ENCODE peak calls at places on chromosome 1, in eight cellular contexts. One of them, this sample, is unnamed.
A peak's percentile ranks its signal among the peaks of the same experiment; 100 is the strongest.

GRCh38 chr1:231893400-231894102 is 267.0 kb downstream of the DISC1 start:
- DNase-seq in stimulated activated CD4-positive, alpha-beta T cell treated with anti-CD3 and anti-CD28 coated beads, Interleukin-15, amount 100 ng/mL, for 1 hour: no peak
- DNase-seq in NB4: no peak
- DNase-seq in T1000: no peak
- DNase-seq in T-cell: no peak
- DNase-seq in HFFc6: no peak
- DNase-seq in AG08396: no peak
- DNase-seq in NCI-H1092: no peak
- DNase-seq in this sample: no peak

GRCh38 chr1:28365864-28366263 is 3.7 kb upstream of the PHACTR4 start:
- DNase-seq in T-cell: no peak
- DNase-seq in NB4: no peak
- DNase-seq in AG08396: no peak
- DNase-seq in HFFc6: no peak
- DNase-seq in T1000: no peak
- DNase-seq in NCI-H1092: no peak
- DNase-seq in stimulated activated CD4-positive, alpha-beta T cell treated with anti-CD3 and anti-CD28 coated beads, Interleukin-15, amount 100 ng/mL, for 1 hour: no peak
- DNase-seq in this sample: no peak

GRCh38 chr1:108719253-108719652 is 6.5 kb downstream of the FNDC7 start:
- DNase-seq in AG08396: no peak
- DNase-seq in NB4: no peak
- DNase-seq in HFFc6: no peak
- DNase-seq in NCI-H1092: no peak
- DNase-seq in stimulated activated CD4-positive, alpha-beta T cell treated with anti-CD3 and anti-CD28 coated beads, Interleukin-15, amount 100 ng/mL, for 1 hour: no peak
- DNase-seq in T1000: no peak
- DNase-seq in T-cell: no peak
- DNase-seq in this sample: no peak

GRCh38 chr1:155931332-155932038 is 2.7 kb downstream of the KHDC4 start:
- DNase-seq in HFFc6: no peak
- DNase-seq in T1000: no peak
- DNase-seq in AG08396: no peak
- DNase-seq in NB4: no peak
- DNase-seq in stimulated activated CD4-positive, alpha-beta T cell treated with anti-CD3 and anti-CD28 coated beads, Interleukin-15, amount 100 ng/mL, for 1 hour: no peak
- DNase-seq in T-cell: no peak
- DNase-seq in NCI-H1092: no peak
- DNase-seq in this sample: no peak

GRCh38 chr1:48018799-48019198 is 21.6 kb upstream of the TRABD2B start:
- DNase-seq in NB4: no peak
- DNase-seq in AG08396: no peak
- DNase-seq in T-cell: no peak
- DNase-seq in T1000: no peak
- DNase-seq in stimulated activated CD4-positive, alpha-beta T cell treated with anti-CD3 and anti-CD28 coated beads, Interleukin-15, amount 100 ng/mL, for 1 hour: no peak
- DNase-seq in HFFc6: no peak
- DNase-seq in NCI-H1092: no peak
- DNase-seq in this sample: no peak

GRCh38 chr1:228050571-228051181 is 31.8 kb upstream of the ARF1 start:
- DNase-seq in stimulated activated CD4-positive, alpha-beta T cell treated with anti-CD3 and anti-CD28 coated beads, Interleukin-15, amount 100 ng/mL, for 1 hour: no peak
- DNase-seq in T-cell: no peak
- DNase-seq in T1000: no peak
- DNase-seq in NB4: no peak
- DNase-seq in HFFc6: no peak
- DNase-seq in AG08396: no peak
- DNase-seq in NCI-H1092: no peak
- DNase-seq in this sample: peak; percentile 20

GRCh38 chr1:66265796-66266195 is 268.2 kb upstream of the SGIP1 start:
- DNase-seq in NCI-H1092: no peak
- DNase-seq in stimulated activated CD4-positive, alpha-beta T cell treated with anti-CD3 and anti-CD28 coated beads, Interleukin-15, amount 100 ng/mL, for 1 hour: no peak
- DNase-seq in T1000: no peak
- DNase-seq in HFFc6: no peak
- DNase-seq in NB4: no peak
- DNase-seq in AG08396: no peak
- DNase-seq in T-cell: no peak
- DNase-seq in this sample: no peak

GRCh38 chr1:93581917-93582850 is 99.5 kb downstream of the BCAR3 start:
- DNase-seq in AG08396: no peak
- DNase-seq in HFFc6: no peak
- DNase-seq in stimulated activated CD4-positive, alpha-beta T cell treated with anti-CD3 and anti-CD28 coated beads, Interleukin-15, amount 100 ng/mL, for 1 hour: no peak
- DNase-seq in T-cell: no peak
- DNase-seq in NCI-H1092: no peak
- DNase-seq in NB4: no peak
- DNase-seq in T1000: no peak
- DNase-seq in this sample: no peak

GRCh38 chr1:151972533-151973270 is 21.0 kb downstream of the S100A10 start:
- DNase-seq in NCI-H1092: no peak
- DNase-seq in stimulated activated CD4-positive, alpha-beta T cell treated with anti-CD3 and anti-CD28 coated beads, Interleukin-15, amount 100 ng/mL, for 1 hour: no peak
- DNase-seq in NB4: peak; percentile 84
- DNase-seq in HFFc6: peak; percentile 92
- DNase-seq in T-cell: no peak
- DNase-seq in T1000: peak; percentile 38
- DNase-seq in AG08396: peak; percentile 72
- DNase-seq in this sample: no peak

GRCh38 chr1:3258431-3259003 is 189.5 kb downstream of the PRDM16 start:
- DNase-seq in NCI-H1092: no peak
- DNase-seq in HFFc6: no peak
- DNase-seq in T-cell: no peak
- DNase-seq in stimulated activated CD4-positive, alpha-beta T cell treated with anti-CD3 and anti-CD28 coated beads, Interleukin-15, amount 100 ng/mL, for 1 hour: no peak
- DNase-seq in AG08396: no peak
- DNase-seq in T1000: no peak
- DNase-seq in NB4: no peak
- DNase-seq in this sample: no peak

GRCh38 chr1:207959141-207959825 is 48.4 kb upstream of the CD34 start:
- DNase-seq in T-cell: no peak
- DNase-seq in NB4: peak; percentile 48
- DNase-seq in stimulated activated CD4-positive, alpha-beta T cell treated with anti-CD3 and anti-CD28 coated beads, Interleukin-15, amount 100 ng/mL, for 1 hour: no peak
- DNase-seq in NCI-H1092: no peak
- DNase-seq in AG08396: peak; percentile 85
- DNase-seq in T1000: no peak
- DNase-seq in HFFc6: no peak
- DNase-seq in this sample: no peak

GRCh38 chr1:201371841-201372240 is 5.6 kb downstream of the TNNT2 start:
- DNase-seq in NCI-H1092: no peak
- DNase-seq in T1000: no peak
- DNase-seq in AG08396: no peak
- DNase-seq in NB4: no peak
- DNase-seq in HFFc6: no peak
- DNase-seq in T-cell: no peak
- DNase-seq in stimulated activated CD4-positive, alpha-beta T cell treated with anti-CD3 and anti-CD28 coated beads, Interleukin-15, amount 100 ng/mL, for 1 hour: no peak
- DNase-seq in this sample: no peak

GRCh38 chr1:94438692-94439276 is 20.6 kb downstream of the ABCD3 start:
- DNase-seq in HFFc6: peak; percentile 21
- DNase-seq in NB4: no peak
- DNase-seq in stimulated activated CD4-positive, alpha-beta T cell treated with anti-CD3 and anti-CD28 coated beads, Interleukin-15, amount 100 ng/mL, for 1 hour: no peak
- DNase-seq in AG08396: no peak
- DNase-seq in NCI-H1092: no peak
- DNase-seq in T-cell: no peak
- DNase-seq in T1000: no peak
- DNase-seq in this sample: no peak

GRCh38 chr1:81670286-81670685 is 130.4 kb upstream of the ADGRL2 start:
- DNase-seq in NB4: no peak
- DNase-seq in AG08396: peak; percentile 72
- DNase-seq in NCI-H1092: peak; percentile 63
- DNase-seq in HFFc6: peak; percentile 85
- DNase-seq in T-cell: no peak
- DNase-seq in stimulated activated CD4-positive, alpha-beta T cell treated with anti-CD3 and anti-CD28 coated beads, Interleukin-15, amount 100 ng/mL, for 1 hour: no peak
- DNase-seq in T1000: peak; percentile 43
- DNase-seq in this sample: peak; percentile 75

GRCh38 chr1:199311478-199312242 is 672.8 kb downstream of the PTPRC start:
- DNase-seq in NCI-H1092: no peak
- DNase-seq in T1000: no peak
- DNase-seq in T-cell: no peak
- DNase-seq in NB4: no peak
- DNase-seq in AG08396: no peak
- DNase-seq in stimulated activated CD4-positive, alpha-beta T cell treated with anti-CD3 and anti-CD28 coated beads, Interleukin-15, amount 100 ng/mL, for 1 hour: no peak
- DNase-seq in HFFc6: no peak
- DNase-seq in this sample: no peak

GRCh38 chr1:96524100-96524499 is 197.5 kb upstream of the PTBP2 start:
- DNase-seq in T1000: no peak
- DNase-seq in T-cell: no peak
- DNase-seq in NCI-H1092: no peak
- DNase-seq in HFFc6: no peak
- DNase-seq in stimulated activated CD4-positive, alpha-beta T cell treated with anti-CD3 and anti-CD28 coated beads, Interleukin-15, amount 100 ng/mL, for 1 hour: no peak
- DNase-seq in AG08396: no peak
- DNase-seq in NB4: peak; percentile 58
- DNase-seq in this sample: no peak

GRCh38 chr1:236979149-236979890 is 24.9 kb downstream of the MT1HL1 start:
- DNase-seq in AG08396: no peak
- DNase-seq in NB4: no peak
- DNase-seq in stimulated activated CD4-positive, alpha-beta T cell treated with anti-CD3 and anti-CD28 coated beads, Interleukin-15, amount 100 ng/mL, for 1 hour: no peak
- DNase-seq in T1000: no peak
- DNase-seq in T-cell: no peak
- DNase-seq in HFFc6: no peak
- DNase-seq in NCI-H1092: no peak
- DNase-seq in this sample: no peak

GRCh38 chr1:20076695-20077461 is 6.9 kb downstream of the PLA2G5 start:
- DNase-seq in HFFc6: no peak
- DNase-seq in NCI-H1092: no peak
- DNase-seq in AG08396: no peak
- DNase-seq in T-cell: no peak
- DNase-seq in T1000: no peak
- DNase-seq in stimulated activated CD4-positive, alpha-beta T cell treated with anti-CD3 and anti-CD28 coated beads, Interleukin-15, amount 100 ng/mL, for 1 hour: no peak
- DNase-seq in NB4: no peak
- DNase-seq in this sample: no peak

GRCh38 chr1:66168919-66169725 is 364.8 kb upstream of the SGIP1 start:
- DNase-seq in HFFc6: no peak
- DNase-seq in NB4: no peak
- DNase-seq in AG08396: no peak
- DNase-seq in T1000: no peak
- DNase-seq in NCI-H1092: no peak
- DNase-seq in stimulated activated CD4-positive, alpha-beta T cell treated with anti-CD3 and anti-CD28 coated beads, Interleukin-15, amount 100 ng/mL, for 1 hour: no peak
- DNase-seq in T-cell: no peak
- DNase-seq in this sample: no peak

GRCh38 chr1:21259316-21260076 is 30.8 kb downstream of the ECE1 start:
- DNase-seq in T1000: no peak
- DNase-seq in NCI-H1092: no peak
- DNase-seq in HFFc6: no peak
- DNase-seq in stimulated activated CD4-positive, alpha-beta T cell treated with anti-CD3 and anti-CD28 coated beads, Interleukin-15, amount 100 ng/mL, for 1 hour: no peak
- DNase-seq in NB4: no peak
- DNase-seq in AG08396: no peak
- DNase-seq in T-cell: no peak
- DNase-seq in this sample: no peak

GRCh38 chr1:19802269-19802668 is 2.6 kb upstream of the TMCO4 start:
- DNase-seq in stimulated activated CD4-positive, alpha-beta T cell treated with anti-CD3 and anti-CD28 coated beads, Interleukin-15, amount 100 ng/mL, for 1 hour: no peak
- DNase-seq in HFFc6: no peak
- DNase-seq in T-cell: no peak
- DNase-seq in NB4: no peak
- DNase-seq in NCI-H1092: no peak
- DNase-seq in AG08396: no peak
- DNase-seq in T1000: no peak
- DNase-seq in this sample: no peak

GRCh38 chr1:58933599-58933926 is 149.7 kb upstream of the JUN start:
- DNase-seq in HFFc6: no peak
- DNase-seq in NCI-H1092: no peak
- DNase-seq in stimulated activated CD4-positive, alpha-beta T cell treated with anti-CD3 and anti-CD28 coated beads, Interleukin-15, amount 100 ng/mL, for 1 hour: no peak
- DNase-seq in NB4: peak; percentile 47
- DNase-seq in AG08396: no peak
- DNase-seq in T-cell: no peak
- DNase-seq in T1000: no peak
- DNase-seq in this sample: no peak

GRCh38 chr1:220874201-220874655 is 5.0 kb upstream of the HLX start:
- DNase-seq in T1000: no peak
- DNase-seq in HFFc6: peak; percentile 26
- DNase-seq in NCI-H1092: peak; percentile 29
- DNase-seq in NB4: peak; percentile 61
- DNase-seq in stimulated activated CD4-positive, alpha-beta T cell treated with anti-CD3 and anti-CD28 coated beads, Interleukin-15, amount 100 ng/mL, for 1 hour: no peak
- DNase-seq in AG08396: peak; percentile 63
- DNase-seq in T-cell: no peak
- DNase-seq in this sample: no peak